ENCODE peak calls at places on chromosomes 2 and 18, in five cellular contexts. F is neuronal stem cell; V is WERI-Rb-1; M is stimulated activated CD4-positive, alpha-beta T cell treated with anti-CD3 and anti-CD28 coated beads, TNF-alpha, amount 100 ng/mL, for 48 hours; G is GM12865. N is an unnamed sample.

GRCh38 chr2:153230977-153231376 is 247.6 kb downstream of the RPRM start:
- DNase-seq in F (no peak), V (no peak), M (no peak), G (no peak), N (no peak)

GRCh38 chr2:106878206-106878605 is 7.8 kb downstream of the ST6GAL2 start:
- DNase-seq in F (no peak), V (no peak), M (no peak), G (no peak), N (no peak)

GRCh38 chr2:177175917-177176668 is 36.5 kb upstream of the HNRNPA3 start:
- DNase-seq in F (no peak), V (no peak), M (no peak), G (no peak), N (no peak)

GRCh38 chr2:3638456-3638810 is 19.6 kb upstream of the ALLC start:
- DNase-seq in F (no peak), V (no peak), M (no peak), G (no peak), N (no peak)

GRCh38 chr18:50111398-50111797 is 83.5 kb downstream of the MYO5B start:
- DNase-seq in F (no peak), V (no peak), M (no peak), G (no peak), N (no peak)

GRCh38 chr2:29120846-29121245 is 5.6 kb downstream of the CLIP4 start:
- DNase-seq in F (no peak), V (no peak), M (no peak), G (no peak), N (no peak)

GRCh38 chr18:67359868-67360838 is 156.4 kb downstream of the DSEL start:
- DNase-seq in F (no peak), V (no peak), M (peak; percentile 27), G (peak; percentile 13), N (peak; percentile 60)

GRCh38 chr2:126790987-126791780 is 107.5 kb upstream of the TEX51 start:
- DNase-seq in F (no peak), V (no peak), M (no peak), G (no peak), N (no peak)

GRCh38 chr2:207337234-207338219 is 171.8 kb upstream of the KLF7 start:
- DNase-seq in F (no peak), V (no peak), M (no peak), G (peak; percentile 58), N (no peak)

N was measured in AG09319.